ENCODE peak calls at places on chromosomes 16 and 17, in seven cellular contexts. D is foreskin fibroblast, Q is GM12878, Z is choroid plexus epithelial cell, V is AG04449, G is Panc1, T is A549. K is an unnamed sample.

GRCh38 chr16:22814330-22815105 is 556 bp downstream of the HS3ST2 start:
- DNase-seq in D (peak), T (no peak), Q (no peak), G (no peak), V (no peak), Z (no peak), K (no peak)

GRCh38 chr16:68605746-68606145 is 39.4 kb upstream of the CDH3 start:
- DNase-seq in G (no peak), T (no peak), Q (no peak), Z (peak), D (no peak), V (no peak), K (no peak)

GRCh38 chr16:12518238-12519004 is 285.3 kb downstream of the CPPED1 start:
- DNase-seq in Q (no peak), G (no peak), V (no peak), T (no peak), D (no peak), Z (no peak), K (no peak)

GRCh38 chr17:46139365-46140210 is 53.6 kb downstream of the KANSL1 start:
- DNase-seq in D (no peak), G (no peak), T (no peak), Q (no peak), V (no peak), Z (no peak), K (no peak)

GRCh38 chr16:71700822-71701221 is 23.7 kb downstream of the PHLPP2 start:
- DNase-seq in T (no peak), V (no peak), G (no peak), Q (no peak), Z (no peak), D (no peak), K (no peak)

GRCh38 chr16:71338193-71338592 is 20.3 kb upstream of the CALB2 start:
- DNase-seq in T (no peak), Z (no peak), V (no peak), G (peak), Q (no peak), D (peak), K (no peak)

GRCh38 chr17:49746791-49747490 is 17.0 kb downstream of the FAM117A start:
- DNase-seq in D (no peak), V (no peak), Z (no peak), T (no peak), Q (peak), G (no peak), K (no peak)

GRCh38 chr16:61460020-61460419 is 576.2 kb downstream of the CDH8 start:
- DNase-seq in G (no peak), Z (no peak), D (no peak), T (no peak), Q (no peak), V (no peak), K (no peak)

GRCh38 chr17:70544307-70544706 is 375.0 kb downstream of the KCNJ2 start:
- DNase-seq in V (no peak), D (no peak), Q (no peak), G (no peak), T (no peak), Z (no peak), K (no peak)

GRCh38 chr16:23061669-23062068 is 87.6 kb downstream of the USP31 start:
- DNase-seq in Z (peak), D (peak), V (no peak), Q (no peak), G (no peak), T (no peak), K (no peak)

GRCh38 chr16:58670177-58670576 is 14.4 kb downstream of the SLC38A7 start:
- DNase-seq in D (no peak), V (no peak), Q (no peak), G (no peak), Z (peak), T (no peak), K (no peak)

GRCh38 chr16:47299587-47299986 is 155.8 kb upstream of the NETO2 start:
- DNase-seq in T (no peak), Z (no peak), Q (no peak), D (no peak), G (no peak), V (no peak), K (no peak)

GRCh38 chr17:78718575-78719209 is 63.4 kb downstream of the CYTH1 start:
- DNase-seq in G (no peak), V (no peak), Q (no peak), Z (no peak), D (no peak), T (no peak), K (no peak)

GRCh38 chr16:90031931-90032663 is 12.8 kb upstream of the DBNDD1 start:
- DNase-seq in D (peak), Z (peak), V (no peak), T (no peak), G (no peak), Q (no peak), K (peak)
- TF ChIP-seq CTCF in D (no peak), Z (no peak), V (no peak), T (no peak), G (no peak), Q (no peak), K (no peak)

GRCh38 chr16:76459111-76459510 is 181.9 kb downstream of the CNTNAP4 start:
- DNase-seq in G (no peak), V (no peak), Z (no peak), T (no peak), Q (no peak), D (no peak), K (no peak)
- H3K4me3 ChIP-seq in G (no peak), V (no peak), Z (no peak), T (no peak), Q (no peak), D (no peak), K (no peak)

DNA sequence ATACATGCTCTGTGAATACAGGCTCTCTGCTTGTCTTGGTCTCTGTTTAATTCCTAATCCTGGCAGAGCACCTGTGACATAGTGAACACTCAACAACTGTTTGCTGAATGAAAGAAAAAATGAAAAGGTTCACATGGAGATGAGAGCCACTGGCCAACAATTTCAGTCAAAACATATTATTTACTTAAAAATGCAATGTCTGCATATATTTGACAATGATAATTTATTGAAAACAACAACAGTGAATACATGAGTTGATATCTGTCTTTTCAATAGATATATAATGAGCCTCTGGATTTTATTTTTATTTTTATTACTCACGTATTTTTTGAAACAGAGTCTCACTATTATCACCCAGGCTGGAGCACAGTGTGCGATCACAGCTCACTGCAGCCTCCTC is 136.6 kb downstream of the CDH13 start:
- DNase-seq in Q (no peak), G (no peak), T (no peak), D (no peak), Z (no peak), V (no peak), K (no peak)
- TF ChIP-seq CTCF in Q (no peak), G (no peak), T (no peak), D (no peak), Z (no peak), V (no peak), K (no peak)

DNA sequence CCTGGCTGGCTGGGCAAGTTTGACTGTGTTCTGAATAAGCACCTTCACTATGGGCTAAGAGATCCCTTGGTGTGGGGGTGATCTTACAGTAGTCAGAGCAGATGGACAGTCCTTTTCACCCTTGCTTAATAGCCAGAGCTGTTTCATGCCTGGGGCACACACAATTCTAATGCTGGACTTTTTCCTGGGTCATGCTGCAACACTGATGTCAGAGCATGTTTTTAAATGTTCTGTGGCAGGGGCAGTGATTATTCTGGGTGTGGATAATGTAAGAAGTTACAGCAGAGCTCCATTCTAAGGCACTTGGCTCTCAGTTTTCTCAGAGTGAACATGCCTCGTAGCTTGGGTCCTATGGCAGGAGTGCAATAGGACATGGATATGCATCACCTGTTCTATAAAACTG is 4.0 kb upstream of the CD68 start:
- DNase-seq in T (no peak), Z (no peak), G (no peak), Q (no peak), V (no peak), D (peak), K (no peak)
- H3K4me3 ChIP-seq in T (peak), Z (peak), G (peak), Q (peak), V (peak), D (peak), K (peak)

DNA sequence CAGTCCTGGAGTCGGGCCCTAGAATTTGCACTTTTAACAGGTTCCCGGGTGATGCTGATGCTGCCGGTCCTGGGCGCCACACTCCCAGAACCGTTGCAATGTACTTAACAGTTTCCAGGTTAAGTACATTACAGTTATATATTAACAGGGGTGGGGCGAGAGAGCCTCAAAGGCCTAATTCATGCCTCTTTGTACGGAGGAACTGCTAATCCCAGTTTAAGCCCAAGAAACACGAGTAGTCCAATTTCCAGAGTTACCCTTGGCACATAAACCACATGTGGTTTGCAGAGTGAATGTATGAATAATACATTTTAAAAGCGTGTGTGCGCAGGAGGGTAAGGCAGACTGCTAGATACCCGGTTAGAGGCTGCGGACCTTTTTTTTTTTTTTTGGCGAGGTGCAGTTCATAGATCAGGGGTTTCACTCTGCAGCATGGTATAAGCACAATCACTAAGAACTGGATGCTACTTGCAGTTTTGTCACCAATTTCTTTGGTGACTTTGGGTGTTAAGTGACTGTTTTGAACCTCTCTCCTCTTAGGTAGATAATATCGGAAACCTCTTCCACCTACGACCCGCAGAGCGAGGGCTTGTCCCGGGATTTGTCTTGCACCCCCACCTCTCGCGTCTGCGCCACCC is 714 bp downstream of the COX11 start:
- DNase-seq in G (peak), T (peak), Z (peak), V (no peak), D (peak), Q (no peak), K (peak)
- TF ChIP-seq CTCF in G (no peak), T (peak), Z (peak), V (no peak), D (peak), Q (peak), K (no peak)

GRCh38 chr17:901964-902363 is 77.6 kb downstream of the NXN start:
- DNase-seq in V (no peak), T (no peak), G (no peak), Q (no peak), D (no peak), Z (no peak), K (no peak)
- H3K4me3 ChIP-seq in V (no peak), T (no peak), G (no peak), Q (no peak), D (no peak), Z (no peak), K (no peak)

K was measured in cardiac fibroblast.